ENCODE peak calls at places on chromosomes 3 and 15, in nine cellular contexts. D is PC-3; C is heart left ventricle; U is HepG2; I is small intestine; Q is endodermal cell; M is GM23338; G is endothelial cell of umbilical vein; F is CD8-positive, alpha-beta T cell. S is an unnamed sample.

GRCh38 chr3:147393261-147393964 is 12.9 kb downstream of the ZIC4 start:
- DNase-seq in M (peak; percentile 94), F (no peak), D (no peak), Q (peak; percentile 93), C (no peak), U (no peak), I (no peak), G (no peak), S (no peak)

GRCh38 chr3:50572158-50572557 is 2.8 kb downstream of the HEMK1 start:
- DNase-seq in Q (peak; percentile 91), G (peak; percentile 69), C (peak; percentile 81), M (peak; percentile 81), D (peak; percentile 72), U (peak; percentile 66), I (peak; percentile 86), F (peak; percentile 73), S (peak; percentile 83)

GRCh38 chr15:34737379-34737928 is 17.3 kb downstream of the GJD2 start:
- DNase-seq in I (no peak), M (no peak), G (no peak), U (no peak), Q (no peak), F (no peak), D (no peak), C (peak; percentile 46), S (no peak)

GRCh38 chr3:159674583-159674982 is 314.1 kb upstream of the IL12A start:
- DNase-seq in I (no peak), G (no peak), D (no peak), Q (no peak), U (no peak), C (no peak), F (no peak), M (no peak), S (no peak)

GRCh38 chr3:93969443-93969842 is 4.3 kb downstream of the PROS1 start:
- DNase-seq in G (no peak), I (no peak), Q (no peak), U (no peak), D (peak; percentile 85), F (no peak), M (no peak), C (no peak), S (no peak)

GRCh38 chr3:113436794-113437193 is 4.5 kb downstream of the CFAP44 start:
- DNase-seq in I (peak; percentile 63), G (peak; percentile 49), U (no peak), D (peak; percentile 73), M (peak; percentile 14), C (no peak), F (no peak), Q (no peak), S (no peak)

GRCh38 chr15:66886686-66887273 is 178.6 kb upstream of the SMAD3 start:
- DNase-seq in C (no peak), I (no peak), G (no peak), D (no peak), Q (peak; percentile 21), F (no peak), M (no peak), U (no peak), S (no peak)

GRCh38 chr3:151538706-151539403 is 78.0 kb upstream of the IGSF10 start:
- DNase-seq in U (no peak), I (no peak), M (peak; percentile 54), G (no peak), C (peak; percentile 26), F (no peak), D (no peak), Q (no peak), S (no peak)

GRCh38 chr3:67400476-67400875 is 253.9 kb downstream of the SUCLG2 start:
- DNase-seq in D (no peak), U (no peak), Q (no peak), F (no peak), C (no peak), I (no peak), M (no peak), G (no peak), S (no peak)

GRCh38 chr3:53074761-53075742 is 29.2 kb upstream of the SFMBT1 start:
- DNase-seq in F (no peak), Q (no peak), D (no peak), I (no peak), M (peak; percentile 39), U (no peak), C (no peak), G (no peak), S (peak; percentile 34)

GRCh38 chr15:65818927-65819562 is 27.0 kb upstream of the DENND4A start:
- DNase-seq in M (no peak), G (peak; percentile 95), Q (no peak), D (no peak), F (no peak), U (no peak), C (no peak), I (peak; percentile 63), S (no peak)

GRCh38 chr3:17137321-17137826 is 252.6 kb downstream of the PLCL2 start:
- DNase-seq in I (no peak), Q (no peak), C (no peak), M (no peak), U (no peak), D (no peak), G (no peak), F (no peak), S (no peak)

GRCh38 chr3:100912976-100913375 is 80.2 kb downstream of the ABI3BP start:
- DNase-seq in Q (no peak), I (no peak), C (no peak), U (no peak), D (peak; percentile 88), M (no peak), G (peak; percentile 4), F (no peak), S (no peak)

GRCh38 chr3:58358092-58358491 is 25.4 kb downstream of the PXK start:
- DNase-seq in F (no peak), Q (peak; percentile 32), G (no peak), C (no peak), D (no peak), M (no peak), I (no peak), U (no peak), S (no peak)

GRCh38 chr3:50950591-50950990 is 275.9 kb downstream of the DOCK3 start:
- DNase-seq in G (no peak), U (no peak), F (no peak), Q (no peak), C (no peak), D (no peak), M (no peak), I (peak; percentile 1), S (no peak)

DNA sequence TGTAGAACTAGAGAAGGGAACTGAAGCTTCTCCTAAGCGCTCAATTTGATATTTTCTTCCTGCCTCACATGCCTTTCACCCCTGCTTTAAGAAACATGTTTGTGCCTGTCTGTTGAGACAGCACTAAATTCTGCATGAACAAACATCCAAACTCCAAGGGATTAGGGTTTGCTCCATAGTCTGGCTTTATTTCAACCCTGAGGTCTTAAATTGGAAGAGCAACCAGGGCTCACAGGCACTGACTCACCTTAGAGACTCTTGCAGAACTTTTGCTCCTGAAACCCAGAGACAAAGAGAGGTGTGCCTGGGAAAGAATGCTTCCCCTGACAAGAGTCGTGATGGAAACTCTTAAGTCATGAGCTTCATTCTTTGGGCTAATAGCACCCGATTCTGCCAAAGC is 393.9 kb upstream of the MCTP2 start:
- DNase-seq in Q (no peak), I (no peak), M (peak; percentile 39), G (no peak), U (no peak), F (no peak), C (no peak), D (no peak), S (no peak)
- H3K4me3 ChIP-seq in Q (no peak overlapping the region), I (no peak overlapping the region), M (no peak overlapping the region), G (no peak overlapping the region), U (no peak overlapping the region), F (no peak overlapping the region), C (no peak overlapping the region), D (no peak overlapping the region), S (no peak overlapping the region)

GRCh38 chr15:53721334-53722087 is 38.0 kb downstream of the WDR72 start:
- DNase-seq in I (peak; percentile 62), U (no peak), G (no peak), M (no peak), C (no peak), F (no peak), D (no peak), Q (no peak), S (no peak)
- H3K4me1 ChIP-seq in I (no peaks in the 10 kb centered on the region), U (peaks cover 8% of the 10 kb centered on the region), G (no peaks in the 10 kb centered on the region), M (no peaks in the 10 kb centered on the region), C (no peaks in the 10 kb centered on the region), F (no peaks in the 10 kb centered on the region), D (no peaks in the 10 kb centered on the region), Q (no peaks in the 10 kb centered on the region), S (no peaks in the 10 kb centered on the region)

GRCh38 chr3:179949869-179950268 is 86.9 kb downstream of the PEX5L start:
- DNase-seq in C (no peak), U (no peak), I (no peak), M (no peak), Q (no peak), F (no peak), D (no peak), G (no peak), S (no peak)

GRCh38 chr3:179948740-179949139 is 88.0 kb downstream of the PEX5L start:
- DNase-seq in C (no peak), Q (no peak), G (no peak), M (no peak), U (no peak), I (no peak), F (no peak), D (no peak), S (no peak)

GRCh38 chr3:179954226-179954870 is 82.4 kb downstream of the PEX5L start:
- DNase-seq in G (no peak), F (no peak), Q (no peak), U (no peak), C (no peak), D (no peak), I (no peak), M (no peak), S (no peak)

GRCh38 chr3:179945569-179945968 is 91.2 kb downstream of the PEX5L start:
- DNase-seq in M (no peak), G (no peak), D (no peak), Q (no peak), C (no peak), I (no peak), F (no peak), U (no peak), S (no peak)

DNA sequence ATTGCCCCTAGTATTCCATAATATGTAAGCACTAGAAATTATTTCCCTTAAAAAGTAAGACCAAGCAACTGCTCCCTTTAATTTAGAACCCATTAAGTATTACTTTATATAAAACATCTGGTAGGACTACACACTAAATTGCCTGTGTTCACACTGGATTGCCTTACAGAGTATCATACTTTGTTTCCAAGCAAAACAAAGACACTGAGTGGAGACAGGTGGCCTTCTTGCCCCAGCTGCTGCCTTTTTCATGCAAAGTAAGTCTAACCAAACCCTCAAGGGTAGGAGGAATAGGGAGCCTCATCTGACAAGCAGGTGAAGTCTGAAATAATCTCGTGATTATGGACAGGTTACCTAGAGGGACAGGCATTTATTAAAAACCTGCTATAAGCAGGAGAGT is 87.3 kb downstream of the PEX5L start:
- DNase-seq in M (peak; percentile 53), Q (no peak), I (no peak), F (no peak), U (no peak), D (no peak), C (no peak), G (no peak), S (no peak)
- H3K4me3 ChIP-seq in M (no peak overlapping the region), Q (no peak overlapping the region), I (no peak overlapping the region), F (no peak overlapping the region), U (no peak overlapping the region), D (no peak overlapping the region), C (no peak overlapping the region), G (no peak overlapping the region), S (no peak overlapping the region)

DNA sequence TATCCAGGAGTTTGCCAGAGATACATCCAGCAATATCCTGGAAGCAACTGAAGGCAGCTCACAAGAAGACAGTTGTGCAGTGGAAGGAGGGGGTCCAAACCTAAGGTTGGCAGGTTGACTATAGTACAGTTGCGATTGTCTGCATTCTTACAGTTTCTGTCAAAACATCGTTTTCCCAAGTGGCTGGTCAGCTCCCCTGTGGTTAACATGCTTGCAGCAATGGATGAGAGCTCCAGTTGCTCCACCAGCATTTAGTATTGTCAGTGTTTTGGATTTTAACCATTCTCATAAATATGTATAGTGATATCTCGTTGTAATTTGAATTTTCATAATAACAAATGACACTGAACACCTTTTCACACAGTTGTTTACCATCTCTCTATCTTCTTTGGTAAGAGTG is 31.5 kb downstream of the KLF13 start:
- DNase-seq in M (no peak), F (no peak), Q (no peak), U (no peak), I (no peak), D (no peak), C (no peak), G (no peak), S (no peak)
- H3K4me1 ChIP-seq in M (peaks cover 30% of the 10 kb centered on the region), F (peaks cover 99% of the 10 kb centered on the region), Q (no peaks in the 10 kb centered on the region), U (peaks cover 19% of the 10 kb centered on the region), I (peaks cover 60% of the 10 kb centered on the region), D (no peaks in the 10 kb centered on the region), C (peaks cover 98% of the 10 kb centered on the region), G (peaks cover 16% of the 10 kb centered on the region), S (no peaks in the 10 kb centered on the region)

S was measured in aorta.